ENCODE peak calls at places on chromosomes 6 and 20, in eight cellular contexts. H, P, Y, O, I, X, M and T are unnamed samples.

GRCh38 chr6:105757512-105758200 is 328.5 kb upstream of the PRDM1 start:
- DNase-seq in X (no peak), Y (no peak), M (no peak), I (no peak), P (no peak), O (no peak), H (no peak), T (no peak)

GRCh38 chr20:542777-543368 is 717 bp downstream of the CSNK2A1 start:
- DNase-seq in Y (peak), H (peak), P (no peak), I (peak), M (no peak), O (peak), X (peak), T (no peak)

GRCh38 chr6:116059713-116060571 is 749 bp downstream of the FRK start:
- DNase-seq in P (no peak), X (no peak), M (no peak), I (no peak), H (no peak), O (peak), Y (no peak), T (peak)

GRCh38 chr20:62707981-62708521 is 585 bp upstream of the NTSR1 start:
- DNase-seq in P (no peak), X (peak), Y (no peak), M (no peak), O (no peak), H (peak), I (peak), T (no peak)

GRCh38 chr20:45016089-45016641 is 49.9 kb downstream of the STK4 start:
- DNase-seq in H (no peak), Y (no peak), P (no peak), I (no peak), M (no peak), O (no peak), X (no peak), T (peak)

GRCh38 chr6:3455121-3455489 is 1.7 kb downstream of the SLC22A23 start:
- DNase-seq in Y (no peak), O (peak), X (no peak), P (no peak), I (no peak), H (no peak), M (no peak), T (peak)

GRCh38 chr6:165899592-165899991 is 236.6 kb upstream of the PDE10A start:
- DNase-seq in O (no peak), I (no peak), H (no peak), P (no peak), M (no peak), Y (no peak), X (no peak), T (no peak)

GRCh38 chr6:135163440-135163738 is 17.7 kb upstream of the MYB start:
- DNase-seq in Y (peak), X (no peak), H (no peak), M (no peak), P (no peak), I (no peak), O (no peak), T (no peak)

GRCh38 chr6:63272397-63272796 is 47.4 kb downstream of the LGSN start:
- DNase-seq in P (no peak), X (peak), M (no peak), Y (no peak), H (peak), O (no peak), I (peak), T (peak)

GRCh38 chr20:48657426-48658197 is 170.2 kb downstream of the PREX1 start:
- DNase-seq in Y (peak), X (peak), I (peak), H (peak), M (peak), O (peak), P (peak), T (peak)

GRCh38 chr6:115195239-115195638 is 852.4 kb upstream of the HS3ST5 start:
- DNase-seq in I (no peak), H (no peak), X (no peak), M (no peak), Y (no peak), P (no peak), O (no peak), T (no peak)

GRCh38 chr6:90677440-90677839 is 90.6 kb upstream of the MAP3K7 start:
- DNase-seq in H (peak), P (no peak), O (no peak), X (no peak), I (no peak), Y (no peak), M (no peak), T (no peak)

GRCh38 chr20:12053348-12053747 is 135.7 kb downstream of the BTBD3 start:
- DNase-seq in O (no peak), P (no peak), M (no peak), I (peak), H (no peak), X (peak), Y (no peak), T (peak)

GRCh38 chr6:44237021-44237812 is 9.7 kb upstream of the HSP90AB1 start:
- DNase-seq in O (peak), X (peak), Y (peak), I (peak), P (peak), H (peak), M (peak), T (peak)